ENCODE peak calls at places on chromosome 13, in four cellular contexts. One of them, this sample, is unnamed.

GRCh38 chr13:109336730-109337129 is 449.7 kb downstream of the IRS2 start:
- DNase-seq in kidney: no peak
- DNase-seq in heart left ventricle: no peak
- DNase-seq in IMR-90: peak; percentile 85
- DNase-seq in this sample: peak; percentile 63

GRCh38 chr13:90706631-90707030 is 640.9 kb upstream of the MIR17HG start:
- DNase-seq in kidney: no peak
- DNase-seq in heart left ventricle: no peak
- DNase-seq in IMR-90: no peak
- DNase-seq in this sample: no peak

GRCh38 chr13:21638319-21639282 is 32.3 kb upstream of the FGF9 start:
- DNase-seq in kidney: no peak
- DNase-seq in heart left ventricle: no peak
- DNase-seq in IMR-90: peak; percentile 4
- DNase-seq in this sample: peak; percentile 7

GRCh38 chr13:67353891-67354459 is 123.8 kb upstream of the PCDH9 start:
- DNase-seq in kidney: no peak
- DNase-seq in heart left ventricle: no peak
- DNase-seq in IMR-90: peak; percentile 27
- DNase-seq in this sample: no peak

GRCh38 chr13:106490887-106491321 is 44.6 kb downstream of the EFNB2 start:
- DNase-seq in kidney: no peak
- DNase-seq in heart left ventricle: no peak
- DNase-seq in IMR-90: no peak
- DNase-seq in this sample: no peak

GRCh38 chr13:79779761-79780160 is 298.8 kb downstream of the NDFIP2 start:
- DNase-seq in kidney: no peak
- DNase-seq in heart left ventricle: no peak
- DNase-seq in IMR-90: peak; percentile 51
- DNase-seq in this sample: peak; percentile 72

GRCh38 chr13:110492299-110493160 is 69.0 kb downstream of the RAB20 start:
- DNase-seq in kidney: peak; percentile 22
- DNase-seq in heart left ventricle: peak; percentile 33
- DNase-seq in IMR-90: no peak
- DNase-seq in this sample: no peak

GRCh38 chr13:52949744-52950143 is 78.9 kb upstream of the OLFM4 start:
- DNase-seq in kidney: no peak
- DNase-seq in heart left ventricle: no peak
- DNase-seq in IMR-90: no peak
- DNase-seq in this sample: no peak

GRCh38 chr13:79190932-79191331 is 215.1 kb downstream of the RBM26 start:
- DNase-seq in kidney: no peak
- DNase-seq in heart left ventricle: no peak
- DNase-seq in IMR-90: no peak
- DNase-seq in this sample: no peak

GRCh38 chr13:25046985-25047660 is 48.8 kb upstream of the PABPC3 start:
- DNase-seq in kidney: peak; percentile 46
- DNase-seq in heart left ventricle: no peak
- DNase-seq in IMR-90: peak; percentile 18
- DNase-seq in this sample: peak; percentile 87

GRCh38 chr13:28402057-28402381 is 92.9 kb downstream of the FLT1 start:
- DNase-seq in kidney: no peak
- DNase-seq in heart left ventricle: no peak
- DNase-seq in IMR-90: no peak
- DNase-seq in this sample: no peak

GRCh38 chr13:73622375-73622774 is 511.8 kb downstream of the KLF12 start:
- DNase-seq in kidney: no peak
- DNase-seq in heart left ventricle: no peak
- DNase-seq in IMR-90: no peak
- DNase-seq in this sample: no peak

GRCh38 chr13:111907341-111907880 is 159.5 kb upstream of the SOX1 start:
- DNase-seq in kidney: no peak
- DNase-seq in heart left ventricle: no peak
- DNase-seq in IMR-90: no peak
- DNase-seq in this sample: no peak

GRCh38 chr13:77510156-77510555 is 25.4 kb upstream of the SCEL start:
- DNase-seq in kidney: no peak
- DNase-seq in heart left ventricle: no peak
- DNase-seq in IMR-90: no peak
- DNase-seq in this sample: peak; percentile 16

GRCh38 chr13:39244561-39245230 is 206.4 kb downstream of the NHLRC3 start:
- DNase-seq in kidney: no peak
- DNase-seq in heart left ventricle: no peak
- DNase-seq in IMR-90: no peak
- DNase-seq in this sample: no peak

GRCh38 chr13:24274452-24274971 is 34.9 kb upstream of the C1QTNF9 start:
- DNase-seq in kidney: no peak
- DNase-seq in heart left ventricle: peak; percentile 74
- DNase-seq in IMR-90: peak; percentile 59
- DNase-seq in this sample: no peak

GRCh38 chr13:41050041-41050440 is 11.3 kb upstream of the WBP4 start:
- DNase-seq in kidney: no peak
- DNase-seq in heart left ventricle: no peak
- DNase-seq in IMR-90: no peak
- DNase-seq in this sample: no peak

GRCh38 chr13:79589605-79590511 is 108.9 kb downstream of the NDFIP2 start:
- DNase-seq in kidney: no peak
- DNase-seq in heart left ventricle: no peak
- DNase-seq in IMR-90: no peak
- DNase-seq in this sample: no peak

DNA sequence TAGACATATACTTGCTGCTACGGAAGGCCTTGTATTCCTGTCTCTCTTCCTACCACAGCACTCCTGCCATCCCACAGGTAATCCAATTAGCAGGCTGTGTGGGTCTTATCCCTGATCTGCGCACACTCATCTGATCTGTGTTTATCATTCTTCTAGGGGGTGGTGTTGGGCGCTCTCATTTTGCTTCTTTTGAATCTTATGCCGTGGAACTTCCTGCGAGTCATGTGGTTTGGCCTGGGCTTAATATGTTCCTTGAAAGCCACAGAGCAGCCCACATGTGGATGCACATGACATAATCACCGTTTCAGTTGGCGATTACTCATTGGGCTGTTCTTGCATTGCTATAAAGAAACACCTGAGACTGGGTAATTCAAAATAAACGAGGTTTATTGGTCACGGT is 7.5 kb downstream of the RASA3 start:
- DNase-seq in kidney: no peak
- DNase-seq in heart left ventricle: no peak
- DNase-seq in IMR-90: peak; percentile 95
- DNase-seq in this sample: no peak
- H3K4me1 ChIP-seq in kidney: peaks cover 24% of the 10 kb centered on the region
- H3K4me1 ChIP-seq in heart left ventricle: peaks cover 61% of the 10 kb centered on the region
- H3K4me1 ChIP-seq in IMR-90: peaks cover 38% of the 10 kb centered on the region
- H3K4me1 ChIP-seq in this sample: peaks cover 2% of the 10 kb centered on the region

GRCh38 chr13:99693812-99694211 is 192.5 kb downstream of the TM9SF2 start:
- DNase-seq in kidney: no peak
- DNase-seq in heart left ventricle: no peak
- DNase-seq in IMR-90: no peak
- DNase-seq in this sample: no peak

GRCh38 chr13:99691552-99691951 is 190.3 kb downstream of the TM9SF2 start:
- DNase-seq in kidney: no peak
- DNase-seq in heart left ventricle: no peak
- DNase-seq in IMR-90: no peak
- DNase-seq in this sample: no peak

GRCh38 chr13:99693351-99693750 is 192.1 kb downstream of the TM9SF2 start:
- DNase-seq in kidney: no peak
- DNase-seq in heart left ventricle: no peak
- DNase-seq in IMR-90: no peak
- DNase-seq in this sample: peak; percentile 42

GRCh38 chr13:99694251-99694650 is 193.0 kb downstream of the TM9SF2 start:
- DNase-seq in kidney: no peak
- DNase-seq in heart left ventricle: no peak
- DNase-seq in IMR-90: no peak
- DNase-seq in this sample: no peak

GRCh38 chr13:99692854-99693253 is 191.6 kb downstream of the TM9SF2 start:
- DNase-seq in kidney: no peak
- DNase-seq in heart left ventricle: no peak
- DNase-seq in IMR-90: no peak
- DNase-seq in this sample: no peak
- H3K4me1 ChIP-seq in kidney: no peaks in the 10 kb centered on the region
- H3K4me1 ChIP-seq in heart left ventricle: peaks cover under 1% of the 10 kb centered on the region
- H3K4me1 ChIP-seq in IMR-90: no peaks in the 10 kb centered on the region
- H3K4me1 ChIP-seq in this sample: peaks cover 24% of the 10 kb centered on the region

DNA sequence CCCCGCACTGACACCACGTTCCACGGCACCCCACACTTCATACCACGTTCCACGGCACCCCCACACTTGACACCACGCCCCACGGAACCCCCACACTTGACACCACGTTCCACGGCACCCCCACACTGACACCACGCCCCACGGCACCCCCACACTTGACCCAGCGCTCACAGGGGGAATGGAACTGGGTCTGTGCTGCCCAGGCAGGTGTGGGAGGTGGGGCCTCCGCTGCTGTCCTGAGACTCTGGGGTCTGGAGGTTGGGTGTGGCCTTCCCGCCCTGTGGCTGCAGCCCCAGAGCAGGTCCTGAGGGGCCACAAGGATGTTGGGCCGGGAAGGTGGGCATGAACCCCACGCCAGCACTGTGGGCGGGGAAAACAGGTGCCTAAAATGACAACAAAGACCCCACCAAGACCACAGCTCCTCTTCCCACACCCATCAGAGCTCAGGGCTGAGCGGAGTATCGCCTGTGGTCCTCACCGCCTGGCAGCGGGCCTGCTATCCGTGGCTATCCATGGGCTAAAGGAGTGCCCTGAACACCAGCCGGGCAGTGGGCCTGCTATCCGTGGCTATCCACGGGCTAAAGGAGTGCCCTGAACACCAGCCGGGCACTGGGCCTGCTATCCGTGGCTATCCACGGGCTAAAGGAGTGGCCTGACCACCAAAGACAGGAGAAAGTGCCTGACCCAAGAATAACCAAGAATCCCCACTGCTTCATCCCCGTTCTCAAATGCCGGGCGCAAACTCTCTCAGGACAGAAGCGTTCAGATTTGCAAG is 59.9 kb upstream of the C13orf46 start:
- DNase-seq in kidney: no peak
- DNase-seq in heart left ventricle: no peak
- DNase-seq in IMR-90: no peak
- DNase-seq in this sample: no peak
- H3K4me1 ChIP-seq in kidney: no peaks in the 10 kb centered on the region
- H3K4me1 ChIP-seq in heart left ventricle: peaks cover 36% of the 10 kb centered on the region
- H3K4me1 ChIP-seq in IMR-90: peaks cover 37% of the 10 kb centered on the region
- H3K4me1 ChIP-seq in this sample: no peaks in the 10 kb centered on the region

GRCh38 chr13:114155320-114155719 is 22.9 kb upstream of the RASA3 start:
- DNase-seq in kidney: no peak
- DNase-seq in heart left ventricle: no peak
- DNase-seq in IMR-90: no peak
- DNase-seq in this sample: no peak

GRCh38 chr13:114154476-114154875 is 22.1 kb upstream of the RASA3 start:
- DNase-seq in kidney: peak; percentile 51
- DNase-seq in heart left ventricle: no peak
- DNase-seq in IMR-90: no peak
- DNase-seq in this sample: no peak

GRCh38 chr13:114152285-114152645 is 19.8 kb upstream of the RASA3 start:
- DNase-seq in kidney: no peak
- DNase-seq in heart left ventricle: no peak
- DNase-seq in IMR-90: no peak
- DNase-seq in this sample: no peak

GRCh38 chr13:114152831-114153371 is 20.5 kb upstream of the RASA3 start:
- DNase-seq in kidney: peak; percentile 67
- DNase-seq in heart left ventricle: no peak
- DNase-seq in IMR-90: no peak
- DNase-seq in this sample: no peak

GRCh38 chr13:114153485-114154080 is 21.2 kb upstream of the RASA3 start:
- DNase-seq in kidney: no peak
- DNase-seq in heart left ventricle: no peak
- DNase-seq in IMR-90: no peak
- DNase-seq in this sample: no peak
- H3K4me1 ChIP-seq in kidney: no peaks in the 10 kb centered on the region
- H3K4me1 ChIP-seq in heart left ventricle: no peaks in the 10 kb centered on the region
- H3K4me1 ChIP-seq in IMR-90: no peaks in the 10 kb centered on the region
- H3K4me1 ChIP-seq in this sample: no peaks in the 10 kb centered on the region

DNA sequence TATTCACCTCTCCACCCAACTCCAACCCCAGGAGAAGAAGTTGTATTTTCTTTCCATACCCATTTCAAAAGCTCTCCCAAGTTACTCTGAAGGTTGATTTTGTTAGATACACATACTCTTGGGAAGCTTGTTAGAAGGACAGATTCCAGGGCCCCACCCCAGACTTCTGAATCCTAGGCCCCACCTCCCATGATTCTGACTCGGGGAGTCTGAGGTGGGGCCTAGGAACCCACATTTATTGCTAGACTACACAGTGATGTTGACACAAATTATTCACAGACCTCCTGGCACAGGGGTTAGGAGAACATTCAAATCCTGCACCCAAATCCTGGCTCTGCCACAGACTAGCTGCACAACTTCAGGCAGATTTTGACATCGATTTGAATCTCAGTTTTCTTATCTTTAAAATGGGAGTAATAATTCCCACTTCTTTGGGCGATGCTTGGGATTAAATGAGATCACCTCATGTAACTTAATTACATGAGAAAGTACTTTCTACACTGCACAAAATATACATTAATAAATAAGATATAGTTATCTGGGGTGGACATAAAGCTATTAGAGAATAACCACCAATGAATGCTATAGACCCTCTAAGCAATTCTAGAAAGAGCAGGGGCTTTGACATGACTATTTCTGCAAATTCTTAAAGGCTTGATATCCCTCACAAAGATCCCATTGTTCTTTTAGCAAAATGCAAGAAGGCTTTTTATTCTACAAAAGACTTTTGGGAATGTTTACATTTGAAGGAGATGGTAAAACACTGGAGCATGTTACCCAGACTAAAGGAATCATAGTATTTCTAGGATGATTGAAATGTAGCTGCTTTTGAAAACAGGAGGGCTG is 18.0 kb downstream of the MBNL2 start:
- DNase-seq in kidney: no peak
- DNase-seq in heart left ventricle: no peak
- DNase-seq in IMR-90: no peak
- DNase-seq in this sample: no peak
- H3K4me1 ChIP-seq in kidney: peaks cover 58% of the 10 kb centered on the region
- H3K4me1 ChIP-seq in heart left ventricle: peaks cover 94% of the 10 kb centered on the region
- H3K4me1 ChIP-seq in IMR-90: peaks cover 33% of the 10 kb centered on the region
- H3K4me1 ChIP-seq in this sample: no peaks in the 10 kb centered on the region

GRCh38 chr13:30409911-30410704 is 12.2 kb upstream of the UBE2L5 start:
- DNase-seq in kidney: no peak
- DNase-seq in heart left ventricle: peak; percentile 17
- DNase-seq in IMR-90: peak; percentile 85
- DNase-seq in this sample: peak; percentile 13

GRCh38 chr13:30412351-30412750 is 9.9 kb upstream of the UBE2L5 start:
- DNase-seq in kidney: no peak
- DNase-seq in heart left ventricle: no peak
- DNase-seq in IMR-90: no peak
- DNase-seq in this sample: no peak

GRCh38 chr13:30408319-30409101 is 13.8 kb upstream of the UBE2L5 start:
- DNase-seq in kidney: peak; percentile 97
- DNase-seq in heart left ventricle: peak; percentile 97
- DNase-seq in IMR-90: peak; percentile 79
- DNase-seq in this sample: peak; percentile 98

GRCh38 chr13:30413842-30414241 is 8.5 kb upstream of the UBE2L5 start:
- DNase-seq in kidney: no peak
- DNase-seq in heart left ventricle: no peak
- DNase-seq in IMR-90: no peak
- DNase-seq in this sample: no peak

GRCh38 chr13:30410705-30411125 is 11.6 kb upstream of the UBE2L5 start:
- DNase-seq in kidney: no peak
- DNase-seq in heart left ventricle: no peak
- DNase-seq in IMR-90: peak; percentile 17
- DNase-seq in this sample: no peak
- H3K4me1 ChIP-seq in kidney: peaks cover 7% of the 10 kb centered on the region
- H3K4me1 ChIP-seq in heart left ventricle: peaks cover 21% of the 10 kb centered on the region
- H3K4me1 ChIP-seq in IMR-90: peaks cover 2% of the 10 kb centered on the region
- H3K4me1 ChIP-seq in this sample: peaks cover 2% of the 10 kb centered on the region

GRCh38 chr13:46164661-46165060 is 17.3 kb downstream of the LCP1 start:
- DNase-seq in kidney: no peak
- DNase-seq in heart left ventricle: no peak
- DNase-seq in IMR-90: no peak
- DNase-seq in this sample: no peak
- H3K4me1 ChIP-seq in kidney: no peaks in the 10 kb centered on the region
- H3K4me1 ChIP-seq in heart left ventricle: no peaks in the 10 kb centered on the region
- H3K4me1 ChIP-seq in IMR-90: no peaks in the 10 kb centered on the region
- H3K4me1 ChIP-seq in this sample: peaks cover 3% of the 10 kb centered on the region